ENCODE peak calls at places on chromosome 22, in eight cellular contexts. One of them, this sample, is unnamed.

GRCh38 chr22:19291218-19291579 is 320 bp downstream of the CLTCL1 start:
- DNase-seq in heart left ventricle: peak
- DNase-seq in adrenal gland: peak
- DNase-seq in breast epithelium: no peak
- DNase-seq in ovary: no peak
- DNase-seq in prostate gland: peak
- DNase-seq in A549: no peak
- DNase-seq in upper lobe of left lung: peak
- DNase-seq in this sample: no peak

GRCh38 chr22:27715078-27715477 is 86.5 kb downstream of the MN1 start:
- DNase-seq in heart left ventricle: no peak
- DNase-seq in adrenal gland: peak
- DNase-seq in breast epithelium: no peak
- DNase-seq in ovary: no peak
- DNase-seq in prostate gland: no peak
- DNase-seq in A549: no peak
- DNase-seq in upper lobe of left lung: peak
- DNase-seq in this sample: no peak

GRCh38 chr22:42052765-42053164 is 17.8 kb downstream of the NAGA start:
- DNase-seq in heart left ventricle: no peak
- DNase-seq in adrenal gland: no peak
- DNase-seq in breast epithelium: no peak
- DNase-seq in ovary: no peak
- DNase-seq in prostate gland: no peak
- DNase-seq in A549: no peak
- DNase-seq in upper lobe of left lung: no peak
- DNase-seq in this sample: no peak

GRCh38 chr22:19287076-19287724 is 4.3 kb downstream of the CLTCL1 start:
- DNase-seq in heart left ventricle: no peak
- DNase-seq in adrenal gland: no peak
- DNase-seq in breast epithelium: no peak
- DNase-seq in ovary: no peak
- DNase-seq in prostate gland: peak
- DNase-seq in A549: peak
- DNase-seq in upper lobe of left lung: no peak
- DNase-seq in this sample: no peak

GRCh38 chr22:20031732-20032406 is 11.0 kb downstream of the TANGO2 start:
- DNase-seq in heart left ventricle: peak
- DNase-seq in adrenal gland: no peak
- DNase-seq in breast epithelium: no peak
- DNase-seq in ovary: no peak
- DNase-seq in prostate gland: no peak
- DNase-seq in A549: no peak
- DNase-seq in upper lobe of left lung: no peak
- DNase-seq in this sample: no peak

GRCh38 chr22:50600541-50600940 is at the start of gene MAPK8IP2:
- DNase-seq in heart left ventricle: no peak
- DNase-seq in adrenal gland: peak
- DNase-seq in breast epithelium: no peak
- DNase-seq in ovary: peak
- DNase-seq in prostate gland: no peak
- DNase-seq in A549: no peak
- DNase-seq in upper lobe of left lung: no peak
- DNase-seq in this sample: no peak

GRCh38 chr22:50621948-50622722 is 5.8 kb downstream of the ARSA start:
- DNase-seq in heart left ventricle: no peak
- DNase-seq in adrenal gland: no peak
- DNase-seq in breast epithelium: no peak
- DNase-seq in ovary: peak
- DNase-seq in prostate gland: peak
- DNase-seq in A549: no peak
- DNase-seq in upper lobe of left lung: peak
- DNase-seq in this sample: no peak

GRCh38 chr22:20591660-20592310 is 84.4 kb downstream of the MED15 start:
- DNase-seq in heart left ventricle: no peak
- DNase-seq in adrenal gland: no peak
- DNase-seq in breast epithelium: no peak
- DNase-seq in ovary: no peak
- DNase-seq in prostate gland: peak
- DNase-seq in A549: no peak
- DNase-seq in upper lobe of left lung: no peak
- DNase-seq in this sample: no peak

GRCh38 chr22:17633217-17633997 is 4.9 kb upstream of the ATP6V1E1 start:
- DNase-seq in heart left ventricle: no peak
- DNase-seq in adrenal gland: peak
- DNase-seq in breast epithelium: no peak
- DNase-seq in ovary: no peak
- DNase-seq in prostate gland: peak
- DNase-seq in A549: peak
- DNase-seq in upper lobe of left lung: no peak
- DNase-seq in this sample: no peak

GRCh38 chr22:25406510-25407210 is 157.8 kb upstream of the GRK3 start:
- DNase-seq in heart left ventricle: peak
- DNase-seq in adrenal gland: peak
- DNase-seq in breast epithelium: no peak
- DNase-seq in ovary: no peak
- DNase-seq in prostate gland: no peak
- DNase-seq in A549: no peak
- DNase-seq in upper lobe of left lung: no peak
- DNase-seq in this sample: no peak

GRCh38 chr22:20979243-20979809 is 2.8 kb upstream of the LZTR1 start:
- DNase-seq in heart left ventricle: peak
- DNase-seq in adrenal gland: peak
- DNase-seq in breast epithelium: peak
- DNase-seq in ovary: peak
- DNase-seq in prostate gland: peak
- DNase-seq in A549: no peak
- DNase-seq in upper lobe of left lung: peak
- DNase-seq in this sample: no peak

GRCh38 chr22:41340357-41340756 is 39.0 kb downstream of the ZC3H7B start:
- DNase-seq in heart left ventricle: no peak
- DNase-seq in adrenal gland: peak
- DNase-seq in breast epithelium: no peak
- DNase-seq in ovary: no peak
- DNase-seq in prostate gland: no peak
- DNase-seq in A549: no peak
- DNase-seq in upper lobe of left lung: no peak
- DNase-seq in this sample: no peak

GRCh38 chr22:41302016-41302767 is 867 bp downstream of the ZC3H7B start:
- DNase-seq in heart left ventricle: no peak
- DNase-seq in adrenal gland: no peak
- DNase-seq in breast epithelium: no peak
- DNase-seq in ovary: peak
- DNase-seq in prostate gland: no peak
- DNase-seq in A549: no peak
- DNase-seq in upper lobe of left lung: no peak
- DNase-seq in this sample: no peak

GRCh38 chr22:44436656-44437492 is 61.2 kb downstream of the RTL6 start:
- DNase-seq in heart left ventricle: no peak
- DNase-seq in adrenal gland: no peak
- DNase-seq in breast epithelium: no peak
- DNase-seq in ovary: no peak
- DNase-seq in prostate gland: no peak
- DNase-seq in A549: no peak
- DNase-seq in upper lobe of left lung: no peak
- DNase-seq in this sample: no peak

GRCh38 chr22:19488884-19489843 is 9.4 kb downstream of the CDC45 start:
- DNase-seq in heart left ventricle: no peak
- DNase-seq in adrenal gland: peak
- DNase-seq in breast epithelium: no peak
- DNase-seq in ovary: no peak
- DNase-seq in prostate gland: no peak
- DNase-seq in A549: peak
- DNase-seq in upper lobe of left lung: no peak
- DNase-seq in this sample: no peak

GRCh38 chr22:41834005-41834975 is 1.4 kb downstream of the SREBF2 start:
- DNase-seq in heart left ventricle: no peak
- DNase-seq in adrenal gland: no peak
- DNase-seq in breast epithelium: no peak
- DNase-seq in ovary: no peak
- DNase-seq in prostate gland: no peak
- DNase-seq in A549: no peak
- DNase-seq in upper lobe of left lung: no peak
- DNase-seq in this sample: no peak

GRCh38 chr22:38754247-38755154 is 1.3 kb downstream of the SUN2 start:
- DNase-seq in heart left ventricle: no peak
- DNase-seq in adrenal gland: peak
- DNase-seq in breast epithelium: peak
- DNase-seq in ovary: peak
- DNase-seq in prostate gland: peak
- DNase-seq in A549: no peak
- DNase-seq in upper lobe of left lung: peak
- DNase-seq in this sample: peak

GRCh38 chr22:38756631-38757463 is 1.0 kb upstream of the SUN2 start:
- DNase-seq in heart left ventricle: no peak
- DNase-seq in adrenal gland: no peak
- DNase-seq in breast epithelium: no peak
- DNase-seq in ovary: no peak
- DNase-seq in prostate gland: no peak
- DNase-seq in A549: no peak
- DNase-seq in upper lobe of left lung: peak
- DNase-seq in this sample: no peak

GRCh38 chr22:38755155-38755910 is 465 bp downstream of the SUN2 start:
- DNase-seq in heart left ventricle: peak
- DNase-seq in adrenal gland: peak
- DNase-seq in breast epithelium: peak
- DNase-seq in ovary: peak
- DNase-seq in prostate gland: peak
- DNase-seq in A549: peak
- DNase-seq in upper lobe of left lung: peak
- DNase-seq in this sample: peak

GRCh38 chr22:38757464-38757757 is 1.6 kb upstream of the SUN2 start:
- DNase-seq in heart left ventricle: no peak
- DNase-seq in adrenal gland: no peak
- DNase-seq in breast epithelium: no peak
- DNase-seq in ovary: no peak
- DNase-seq in prostate gland: no peak
- DNase-seq in A549: no peak
- DNase-seq in upper lobe of left lung: no peak
- DNase-seq in this sample: no peak

GRCh38 chr22:38755911-38756532 is at the start of gene SUN2:
- DNase-seq in heart left ventricle: peak
- DNase-seq in adrenal gland: peak
- DNase-seq in breast epithelium: peak
- DNase-seq in ovary: peak
- DNase-seq in prostate gland: peak
- DNase-seq in A549: peak
- DNase-seq in upper lobe of left lung: peak
- DNase-seq in this sample: peak
- TF ChIP-seq POLR2A in heart left ventricle: no peak
- TF ChIP-seq POLR2A in adrenal gland: no peak
- TF ChIP-seq POLR2A in breast epithelium: peak
- TF ChIP-seq POLR2A in ovary: peak
- TF ChIP-seq POLR2A in prostate gland: peak
- TF ChIP-seq POLR2A in A549: peak
- TF ChIP-seq POLR2A in upper lobe of left lung: peak
- TF ChIP-seq POLR2A in this sample: peak

GRCh38 chr22:46224044-46224746 is 25.9 kb downstream of the CDPF1 start:
- DNase-seq in heart left ventricle: no peak
- DNase-seq in adrenal gland: peak
- DNase-seq in breast epithelium: no peak
- DNase-seq in ovary: peak
- DNase-seq in prostate gland: no peak
- DNase-seq in A549: no peak
- DNase-seq in upper lobe of left lung: no peak
- DNase-seq in this sample: no peak
- TF ChIP-seq POLR2A in heart left ventricle: no peak
- TF ChIP-seq POLR2A in adrenal gland: no peak
- TF ChIP-seq POLR2A in breast epithelium: no peak
- TF ChIP-seq POLR2A in ovary: no peak
- TF ChIP-seq POLR2A in prostate gland: no peak
- TF ChIP-seq POLR2A in A549: no peak
- TF ChIP-seq POLR2A in upper lobe of left lung: no peak
- TF ChIP-seq POLR2A in this sample: no peak

DNA sequence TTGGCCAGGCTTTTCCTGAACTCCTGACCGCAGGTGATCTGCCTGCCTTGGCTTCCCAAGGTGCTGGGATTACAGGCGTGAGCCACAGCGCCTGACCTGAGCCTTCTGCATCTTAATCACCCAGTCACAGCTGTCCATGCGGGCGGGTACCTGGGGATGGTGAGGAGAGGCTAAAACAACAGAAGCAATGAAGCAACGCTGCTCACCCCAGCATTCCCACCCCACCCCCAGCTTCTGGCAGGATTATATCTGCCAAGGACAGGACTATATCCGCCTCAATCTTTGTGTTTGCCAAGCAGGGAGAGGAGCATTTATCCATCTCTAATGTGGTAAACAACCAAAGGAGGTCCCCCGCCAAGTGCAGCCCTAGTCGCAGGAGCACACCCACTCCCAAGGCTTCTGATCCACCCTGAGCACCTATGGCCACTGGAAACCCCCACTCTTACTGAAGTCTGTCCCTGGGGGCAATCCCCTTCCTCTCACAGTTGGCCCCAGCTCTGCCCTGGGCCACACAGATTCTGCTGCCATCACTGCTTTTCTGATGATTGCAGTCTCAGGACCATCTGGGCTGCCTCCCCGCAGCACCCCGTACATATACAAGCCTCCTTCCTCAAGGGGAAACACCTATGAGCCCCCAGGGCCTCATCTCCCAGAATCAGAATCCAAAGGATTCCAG is 8.8 kb upstream of the LGALS2 start:
- DNase-seq in heart left ventricle: no peak
- DNase-seq in adrenal gland: peak
- DNase-seq in breast epithelium: peak
- DNase-seq in ovary: no peak
- DNase-seq in prostate gland: no peak
- DNase-seq in A549: no peak
- DNase-seq in upper lobe of left lung: no peak
- DNase-seq in this sample: no peak
- TF ChIP-seq POLR2A in heart left ventricle: no peak
- TF ChIP-seq POLR2A in adrenal gland: no peak
- TF ChIP-seq POLR2A in breast epithelium: no peak
- TF ChIP-seq POLR2A in ovary: no peak
- TF ChIP-seq POLR2A in prostate gland: no peak
- TF ChIP-seq POLR2A in A549: no peak
- TF ChIP-seq POLR2A in upper lobe of left lung: no peak
- TF ChIP-seq POLR2A in this sample: no peak

DNA sequence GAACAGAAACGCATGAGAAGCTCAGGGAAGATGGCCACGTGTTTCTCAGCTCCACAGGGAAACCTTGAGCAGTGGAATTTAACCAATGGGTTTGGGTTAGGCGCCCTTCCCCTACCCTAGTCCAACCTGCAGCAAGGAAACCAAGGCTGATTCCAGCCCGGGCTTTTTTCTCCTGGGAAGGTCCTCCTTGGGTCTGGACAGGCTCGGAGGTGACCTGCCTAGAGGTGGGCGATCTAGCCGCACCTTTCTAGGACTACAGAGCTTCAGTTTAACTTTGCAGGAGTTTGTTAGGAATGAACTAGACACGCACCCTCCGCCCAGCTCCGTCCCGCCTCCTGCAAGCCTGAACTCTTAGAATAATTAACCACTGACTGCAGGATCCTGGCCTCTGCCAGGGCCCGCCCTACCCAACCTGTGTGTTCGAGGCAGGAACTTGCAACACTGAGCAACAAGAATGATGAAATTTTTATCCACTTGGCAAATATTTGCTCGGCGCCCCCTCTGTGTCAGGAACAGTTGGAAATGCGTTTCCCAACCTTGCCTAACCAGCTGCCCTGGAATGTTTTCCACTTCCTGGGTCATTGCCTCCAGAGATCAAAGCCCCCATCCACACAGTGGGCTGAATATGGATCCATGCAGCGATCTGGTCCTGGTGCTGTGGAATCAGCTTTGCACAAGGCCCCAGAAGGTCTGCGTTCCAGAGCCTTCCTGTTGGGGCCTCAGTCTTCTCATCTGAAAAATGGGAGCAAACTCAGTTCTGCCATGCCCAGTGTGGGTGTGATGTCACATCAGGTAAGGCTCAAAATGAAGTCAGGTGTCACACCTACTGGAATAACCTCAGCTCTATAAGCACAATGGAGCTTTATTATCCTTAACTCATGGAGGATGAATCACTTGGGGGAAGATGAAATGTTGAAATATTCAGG is 13.3 kb downstream of the MPST start:
- DNase-seq in heart left ventricle: no peak
- DNase-seq in adrenal gland: peak
- DNase-seq in breast epithelium: no peak
- DNase-seq in ovary: peak
- DNase-seq in prostate gland: peak
- DNase-seq in A549: peak
- DNase-seq in upper lobe of left lung: peak
- DNase-seq in this sample: no peak
- TF ChIP-seq POLR2A in heart left ventricle: no peak
- TF ChIP-seq POLR2A in adrenal gland: no peak
- TF ChIP-seq POLR2A in breast epithelium: no peak
- TF ChIP-seq POLR2A in ovary: no peak
- TF ChIP-seq POLR2A in prostate gland: no peak
- TF ChIP-seq POLR2A in A549: peak
- TF ChIP-seq POLR2A in upper lobe of left lung: no peak
- TF ChIP-seq POLR2A in this sample: no peak

This sample was measured in H54.